ENCODE peak calls at places on chromosomes 16 and 17, in five cellular contexts. R is tibial nerve, G is suprapubic skin, Q is transverse colon, K is stomach. H is an unnamed sample.

GRCh38 chr17:57911834-57912673 is 43.2 kb downstream of the CUEDC1 start:
- DNase-seq in R (peak; percentile 81), G (peak; percentile 94), Q (peak; percentile 92), K (peak; percentile 97), H (no peak)

GRCh38 chr17:31261596-31261995 is 35.4 kb downstream of the OMG start:
- DNase-seq in R (no peak), G (no peak), Q (no peak), K (no peak), H (no peak)

GRCh38 chr16:84040823-84041391 is 1.7 kb downstream of the SLC38A8 start:
- DNase-seq in R (peak; percentile 23), G (no peak), Q (no peak), K (no peak), H (no peak)

GRCh38 chr17:64331946-64332493 is 58.6 kb downstream of the PECAM1 start:
- DNase-seq in R (peak; percentile 44), G (no peak), Q (no peak), K (no peak), H (no peak)

GRCh38 chr17:57869599-57870282 is 19.9 kb upstream of the MRPS23 start:
- DNase-seq in R (no peak), G (no peak), Q (no peak), K (no peak), H (no peak)

GRCh38 chr16:8850279-8850885 is 18.4 kb downstream of the CARHSP1 start:
- DNase-seq in R (peak; percentile 54), G (no peak), Q (no peak), K (no peak), H (peak; percentile 93)

GRCh38 chr17:57257911-57258885 is 1.9 kb downstream of the MSI2 start:
- DNase-seq in R (no peak), G (no peak), Q (no peak), K (no peak), H (no peak)

GRCh38 chr17:73338050-73338491 is 26.3 kb upstream of the CDC42EP4 start:
- DNase-seq in R (no peak), G (no peak), Q (no peak), K (no peak), H (no peak)

GRCh38 chr17:37358098-37358829 is 17.5 kb upstream of the C17orf78 start:
- DNase-seq in R (peak; percentile 16), G (peak; percentile 75), Q (peak; percentile 57), K (peak; percentile 43), H (peak; percentile 92)

GRCh38 chr16:81127051-81127450 is 30.9 kb upstream of the GCSH start:
- DNase-seq in R (no peak), G (no peak), Q (no peak), K (no peak), H (no peak)

GRCh38 chr17:45432405-45433113 is at the start of gene ARHGAP27:
- DNase-seq in R (no peak), G (peak; percentile 84), Q (peak; percentile 82), K (peak; percentile 54), H (no peak)

GRCh38 chr17:40063915-40064531 is 1.3 kb downstream of the THRA start:
- DNase-seq in R (no peak), G (no peak), Q (no peak), K (no peak), H (no peak)

GRCh38 chr17:5540321-5540720 is 44.0 kb downstream of the NLRP1 start:
- DNase-seq in R (no peak), G (no peak), Q (no peak), K (no peak), H (no peak)

GRCh38 chr17:64773836-64774761 is 112.0 kb upstream of the SMURF2 start:
- DNase-seq in R (no peak), G (peak; percentile 67), Q (peak; percentile 90), K (peak; percentile 85), H (no peak)

GRCh38 chr17:11384131-11384530 is 143.1 kb downstream of the SHISA6 start:
- DNase-seq in R (no peak), G (no peak), Q (no peak), K (no peak), H (no peak)

DNA sequence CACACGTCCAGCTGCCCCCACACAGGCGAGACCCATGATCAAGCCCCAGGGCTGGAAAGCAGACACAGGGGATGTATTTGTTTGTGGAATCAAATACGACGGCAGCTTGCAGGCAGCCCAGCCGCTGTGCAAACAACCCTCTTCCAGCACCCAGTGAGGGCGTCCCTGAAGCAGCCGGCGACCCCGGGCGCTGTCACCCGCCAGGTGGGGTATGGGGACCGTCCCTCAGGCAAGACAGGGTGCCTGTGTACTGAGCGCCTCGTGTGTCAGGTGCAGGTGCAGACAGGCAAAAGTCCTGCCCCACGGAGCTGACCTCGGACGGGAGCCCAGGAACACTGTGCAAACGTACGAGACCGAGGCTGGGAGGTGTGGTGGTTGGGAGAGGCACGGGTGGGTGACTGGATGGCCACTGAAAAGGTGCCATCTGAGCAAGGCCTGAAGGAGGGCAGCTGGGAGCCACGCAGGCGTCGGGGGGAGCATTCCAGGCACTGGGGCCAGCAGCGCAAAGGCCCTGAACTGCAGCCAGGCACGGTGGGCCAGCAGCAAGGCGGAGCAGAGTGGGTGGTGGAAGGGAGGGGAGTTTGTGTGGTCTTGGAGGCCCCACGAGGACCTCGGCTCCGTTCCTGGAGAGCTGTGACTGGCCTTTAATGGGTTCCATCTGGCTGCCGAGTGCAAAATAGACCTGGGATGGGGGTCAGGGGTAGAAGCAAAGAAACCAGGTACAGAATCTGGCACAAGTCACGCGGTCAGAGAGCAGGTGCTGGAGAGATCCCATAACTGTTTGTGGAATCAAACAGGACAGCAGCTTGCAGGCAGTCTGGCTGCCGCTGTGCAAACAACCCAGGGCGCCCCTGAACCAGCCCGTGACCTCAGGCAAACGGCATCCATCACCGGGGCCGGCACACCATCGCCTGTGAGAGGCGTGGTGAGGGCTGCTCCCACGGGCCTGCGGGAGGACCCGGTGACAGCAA is 48.3 kb downstream of the CBFA2T3 start:
- DNase-seq in R (no peak), G (no peak), Q (no peak), K (peak; percentile 47), H (no peak)
- H3K27ac ChIP-seq in R (no peak overlapping the region), G (no peak overlapping the region), Q (no peak overlapping the region), K (no peak overlapping the region), H (no peak overlapping the region)

DNA sequence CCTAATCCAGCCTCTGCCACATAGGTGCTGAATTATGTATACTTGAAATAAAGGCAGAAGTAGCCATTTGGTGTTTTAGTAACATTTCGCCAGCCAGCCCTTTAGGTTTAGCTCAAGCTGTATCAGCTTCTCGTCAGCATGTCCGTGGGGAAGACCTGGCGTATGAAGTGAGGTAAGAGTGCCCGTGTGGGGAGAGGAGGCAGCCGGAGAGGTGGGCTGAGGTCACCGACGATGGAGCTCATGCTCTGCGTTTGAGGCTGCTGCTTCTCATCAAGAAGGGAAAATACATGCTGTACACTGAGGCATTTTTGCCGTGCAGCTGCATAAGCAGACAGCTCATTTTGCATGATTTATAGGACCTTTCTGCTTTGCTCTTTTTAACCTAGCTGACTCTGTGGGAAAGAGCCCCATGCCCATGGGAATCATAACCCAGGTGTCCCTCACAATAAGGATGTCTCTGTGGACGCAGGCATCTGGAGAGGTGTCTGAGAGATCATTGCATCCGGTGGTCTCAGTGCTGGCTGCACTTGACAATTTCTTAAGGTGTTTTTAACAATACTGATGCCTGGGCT is 179.1 kb downstream of the ABCC12 start:
- DNase-seq in R (no peak), G (no peak), Q (no peak), K (no peak), H (peak; percentile 81)
- TF ChIP-seq EP300 in R (no peak), G (no peak), Q (no peak), K (no peak), H (no peak)

GRCh38 chr16:75261590-75262078 is 10.2 kb upstream of the BCAR1 start:
- DNase-seq in R (no peak), G (no peak), Q (no peak), K (no peak), H (no peak)
- H3K27ac ChIP-seq in R (peak overlapping the region; percentile 91), G (no peak overlapping the region), Q (peak overlapping the region; percentile 56), K (no peak overlapping the region), H (peak overlapping the region; percentile 36)

DNA sequence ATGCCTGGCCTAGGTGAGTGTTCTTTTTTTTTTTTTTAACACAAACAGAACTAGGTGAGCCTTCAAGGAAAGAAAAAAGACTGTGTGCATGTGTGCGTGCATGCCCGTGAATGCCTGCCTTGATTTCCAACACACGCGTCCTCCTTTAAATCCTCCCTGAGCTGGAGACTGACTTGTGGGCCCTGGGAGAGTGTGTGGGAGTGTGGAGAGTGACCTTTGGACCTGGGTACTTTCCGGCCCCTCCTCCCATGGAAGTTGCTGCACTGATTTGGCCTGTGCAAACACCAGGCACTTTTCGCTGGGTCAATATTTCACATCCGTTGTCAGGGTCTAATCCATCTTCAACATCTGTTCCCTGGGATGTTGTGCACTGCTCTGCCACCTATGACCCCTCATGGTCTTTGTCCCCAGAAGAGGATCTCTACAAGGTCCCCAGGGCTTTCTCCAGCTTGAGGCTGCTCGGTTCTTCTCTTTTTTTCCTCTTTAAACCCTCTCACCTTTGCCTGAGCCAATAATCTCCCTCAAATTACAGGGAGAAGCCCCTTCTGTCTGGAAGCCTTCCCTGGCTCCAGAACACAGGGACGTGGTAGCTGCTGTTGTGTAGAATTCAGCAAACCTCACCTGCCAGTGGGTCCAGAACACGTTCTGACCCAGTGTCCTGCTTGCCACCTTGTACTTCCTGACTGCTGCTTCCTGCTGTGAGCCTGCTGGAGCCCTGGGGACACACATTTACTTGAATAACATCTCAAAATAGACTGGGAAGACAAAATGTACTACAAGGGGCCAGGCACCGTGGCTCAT is 20.8 kb upstream of the ATP5MC1 start:
- DNase-seq in R (peak; percentile 45), G (no peak), Q (peak; percentile 86), K (peak; percentile 79), H (no peak)
- TF ChIP-seq EP300 in R (peak; percentile 51), G (no peak), Q (no peak), K (no peak), H (no peak)

GRCh38 chr17:32847977-32848376 is 28.9 kb downstream of the MYO1D start:
- DNase-seq in R (no peak), G (no peak), Q (no peak), K (no peak), H (no peak)

GRCh38 chr17:32849879-32850278 is 27.0 kb downstream of the MYO1D start:
- DNase-seq in R (no peak), G (no peak), Q (no peak), K (no peak), H (no peak)

GRCh38 chr17:32840241-32840640 is 36.7 kb downstream of the MYO1D start:
- DNase-seq in R (no peak), G (no peak), Q (no peak), K (no peak), H (no peak)

DNA sequence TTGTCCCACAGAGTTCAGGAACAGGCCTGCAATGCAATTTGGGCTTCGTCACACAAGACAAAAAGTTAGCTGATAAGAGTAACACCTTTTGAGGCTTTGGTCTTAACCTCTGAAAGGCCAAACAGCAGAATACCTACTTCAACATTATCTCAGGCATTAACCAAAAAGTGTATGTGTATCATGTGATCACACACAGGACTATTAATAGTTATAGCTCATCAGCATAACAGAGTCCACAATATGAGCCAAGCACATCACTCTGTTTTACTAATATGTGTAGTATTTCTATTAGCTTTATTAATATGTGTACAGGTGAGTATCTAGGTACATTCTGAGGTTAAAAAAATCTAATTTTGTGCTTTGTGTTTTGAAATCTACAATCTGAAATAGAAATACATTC is 30.8 kb downstream of the MYO1D start:
- DNase-seq in R (no peak), G (no peak), Q (no peak), K (no peak), H (no peak)
- H3K27ac ChIP-seq in R (no peak overlapping the region), G (no peak overlapping the region), Q (no peak overlapping the region), K (no peak overlapping the region), H (no peak overlapping the region)

H was measured in esophagus muscularis mucosa.